ENCODE peak calls at places on chromosomes 16 and 17, in four cellular contexts. C is amygdala, P is GM19239, Q is ELR. G is an unnamed sample.

GRCh38 chr16:30112197-30113030 is 923 bp downstream of the GDPD3 start:
- DNase-seq in C (no peak), P (peak), Q (peak), G (peak)

GRCh38 chr17:16040710-16041251 is 41.2 kb downstream of the TTC19 start:
- DNase-seq in Q (peak), C (peak), P (no peak), G (no peak)

GRCh38 chr16:89300311-89300975 is 82.9 kb downstream of the ZNF778 start:
- DNase-seq in P (no peak), Q (no peak), C (no peak), G (peak)

GRCh38 chr17:59506907-59507726 is 58.3 kb upstream of the DHX40 start:
- DNase-seq in Q (peak), P (no peak), C (no peak), G (no peak)

GRCh38 chr16:9128346-9129342 is 37.2 kb downstream of the HAPSTR1 start:
- DNase-seq in Q (no peak), C (no peak), P (no peak), G (no peak)

GRCh38 chr16:67207116-67207856 is 8.4 kb downstream of the ELMO3 start:
- DNase-seq in C (no peak), Q (no peak), P (no peak), G (no peak)

GRCh38 chr16:17194190-17194780 is 276.5 kb downstream of the XYLT1 start:
- DNase-seq in C (no peak), Q (peak), P (peak), G (peak)

GRCh38 chr17:59963738-59964454 is 644 bp downstream of the RNFT1 start:
- DNase-seq in P (peak), C (peak), Q (peak), G (peak)

GRCh38 chr17:40190197-40191021 is 13.1 kb downstream of the RAPGEFL1 start:
- DNase-seq in Q (peak), P (peak), C (no peak), G (no peak)

GRCh38 chr16:4505356-4506153 is 29.4 kb downstream of the HMOX2 start:
- DNase-seq in P (peak), C (no peak), Q (peak), G (no peak)

GRCh38 chr17:76909971-76910760 is 42.0 kb downstream of the MGAT5B start:
- DNase-seq in P (peak), C (no peak), Q (peak), G (peak)

GRCh38 chr17:17030515-17031211 is 11.6 kb upstream of the MPRIP start:
- DNase-seq in P (no peak), C (peak), Q (no peak), G (no peak)

GRCh38 chr17:79612468-79613194 is 1.8 kb upstream of the RBFOX3 start:
- DNase-seq in Q (peak), P (no peak), C (peak), G (no peak)

GRCh38 chr16:85736924-85737323 is 14.0 kb downstream of the C16orf74 start:
- DNase-seq in P (no peak), Q (no peak), C (no peak), G (no peak)

GRCh38 chr16:18800674-18801196 is 614 bp downstream of the ARL6IP1 start:
- DNase-seq in Q (peak), P (no peak), C (no peak), G (peak)

GRCh38 chr16:38941-39892 is 14.2 kb downstream of the POLR3K start:
- DNase-seq in P (peak), Q (no peak), C (no peak), G (peak)

G was measured in left cardiac atrium.